ENCODE peak calls at places on chromosome X, in eight cellular contexts. L is effector memory CD4-positive, alpha-beta T cell; P is RWPE1; Q is hippocampal formation; B is NCI-H1417; R is sciatic nerve; U is AG20443; J is tibial artery. V is an unnamed sample.

GRCh38 chrX:128975716-128976115 is 547.6 kb downstream of the SMARCA1 start:
- DNase-seq in L (no peak), P (peak), Q (no peak), B (no peak), R (no peak), U (no peak), J (no peak), V (no peak)

GRCh38 chrX:107496786-107497185 is 47.3 kb downstream of the FRMPD3 start:
- DNase-seq in L (no peak), P (no peak), Q (no peak), B (no peak), R (no peak), U (no peak), J (no peak), V (no peak)

GRCh38 chrX:129661369-129661768 is 6.6 kb upstream of the APLN start:
- DNase-seq in L (no peak), P (no peak), Q (no peak), B (no peak), R (no peak), U (no peak), J (no peak), V (no peak)

GRCh38 chrX:134764202-134764785 is 106.0 kb upstream of the PLAC1 start:
- DNase-seq in L (no peak), P (peak), Q (no peak), B (no peak), R (no peak), U (no peak), J (no peak), V (peak)

GRCh38 chrX:85136409-85136808 is 107.2 kb downstream of the SATL1 start:
- DNase-seq in L (no peak), P (no peak), Q (no peak), B (no peak), R (no peak), U (no peak), J (no peak), V (no peak)

GRCh38 chrX:71225661-71226060 is 2.6 kb downstream of the GJB1 start:
- DNase-seq in L (no peak), P (no peak), Q (no peak), B (no peak), R (no peak), U (no peak), J (no peak), V (no peak)

GRCh38 chrX:20522420-20522819 is 255.7 kb upstream of the RPS6KA3 start:
- DNase-seq in L (no peak), P (no peak), Q (no peak), B (no peak), R (no peak), U (no peak), J (no peak), V (no peak)

GRCh38 chrX:1466971-1467561 is 14.4 kb upstream of the ASMTL start:
- DNase-seq in L (no peak), P (no peak), Q (no peak), B (no peak), R (peak), U (no peak), J (no peak), V (no peak)

GRCh38 chrX:41475166-41475565 is 28.0 kb downstream of the NYX start:
- DNase-seq in L (no peak), P (no peak), Q (no peak), B (no peak), R (no peak), U (no peak), J (no peak), V (no peak)

V was measured in AG08395.